ENCODE peak calls at places on chromosomes 1 and 21, in nine cellular contexts. J is GM06990, T is heart left ventricle, U is foreskin keratinocyte, P is right lobe of liver, Q is tibial nerve, S is GM12865, W is fibroblast of lung, C is cardiac fibroblast. I is an unnamed sample.

GRCh38 chr1:171219751-171220385 is 28.4 kb upstream of the FMO1 start:
- DNase-seq in U (peak), W (peak), Q (no peak), P (no peak), J (no peak), T (no peak), S (no peak), C (peak), I (no peak)

GRCh38 chr1:32234792-32235191 is 12.2 kb upstream of the FAM167B start:
- DNase-seq in Q (no peak), W (no peak), T (no peak), S (no peak), C (no peak), P (no peak), U (no peak), J (no peak), I (no peak)

GRCh38 chr1:174222166-174222949 is 63.0 kb downstream of the RABGAP1L start:
- DNase-seq in U (peak), Q (no peak), P (no peak), C (peak), T (no peak), W (peak), S (peak), J (no peak), I (no peak)

GRCh38 chr1:107076846-107077245 is 20.4 kb downstream of the PRMT6 start:
- DNase-seq in T (no peak), C (peak), U (peak), S (no peak), Q (no peak), W (peak), J (no peak), P (no peak), I (no peak)

GRCh38 chr1:21896652-21897532 is 40.2 kb downstream of the HSPG2 start:
- DNase-seq in T (peak), C (peak), P (peak), Q (peak), W (peak), U (no peak), S (no peak), J (no peak), I (no peak)

GRCh38 chr1:16145030-16145987 is 10.6 kb downstream of the EPHA2 start:
- DNase-seq in U (peak), T (peak), P (peak), S (no peak), C (peak), W (peak), J (no peak), Q (peak), I (peak)

GRCh38 chr1:184283999-184284398 is 102.8 kb upstream of the C1orf21 start:
- DNase-seq in J (no peak), S (no peak), C (peak), P (no peak), W (peak), Q (no peak), U (no peak), T (peak), I (no peak)

GRCh38 chr1:241639653-241640148 is 468 bp downstream of the CHML start:
- DNase-seq in Q (peak), J (no peak), W (peak), U (no peak), C (no peak), P (peak), T (peak), S (peak), I (peak)

GRCh38 chr1:245279346-245279745 is 124.6 kb downstream of the KIF26B start:
- DNase-seq in U (no peak), P (no peak), W (no peak), Q (no peak), S (no peak), J (no peak), T (no peak), C (peak), I (no peak)

GRCh38 chr1:42379794-42380616 is 587 bp upstream of the RIMKLA start:
- DNase-seq in Q (no peak), S (no peak), P (no peak), J (no peak), U (no peak), C (peak), W (peak), T (no peak), I (no peak)

GRCh38 chr1:235342471-235342870 is 14.1 kb downstream of the GGPS1 start:
- DNase-seq in U (no peak), C (no peak), T (no peak), Q (no peak), P (no peak), W (no peak), J (no peak), S (no peak), I (no peak)

GRCh38 chr1:63601061-63601460 is 7.8 kb downstream of the PGM1 start:
- DNase-seq in C (no peak), Q (no peak), T (no peak), U (no peak), P (no peak), W (no peak), J (no peak), S (no peak), I (no peak)

GRCh38 chr1:51679435-51679834 is 62.5 kb downstream of the OSBPL9 start:
- DNase-seq in P (no peak), W (peak), C (no peak), U (peak), Q (no peak), J (peak), S (peak), T (no peak), I (no peak)

GRCh38 chr1:234698624-234699023 is 88.6 kb upstream of the IRF2BP2 start:
- DNase-seq in S (no peak), W (no peak), Q (no peak), T (no peak), U (no peak), J (no peak), C (no peak), P (no peak), I (no peak)

GRCh38 chr1:3355894-3356826 is 98.3 kb upstream of the ARHGEF16 start:
- DNase-seq in P (no peak), S (no peak), W (no peak), J (no peak), T (no peak), C (no peak), U (no peak), Q (no peak), I (no peak)

GRCh38 chr1:115668579-115668978 is 26.8 kb downstream of the VANGL1 start:
- DNase-seq in T (no peak), S (no peak), P (no peak), U (no peak), J (no peak), C (peak), W (peak), Q (no peak), I (no peak)

GRCh38 chr21:42931560-42932235 is 6.3 kb upstream of the ERVH48-1 start:
- DNase-seq in S (peak), P (no peak), T (no peak), Q (no peak), U (no peak), W (no peak), J (peak), C (no peak), I (peak)

GRCh38 chr1:1075148-1075935 is 1.2 kb upstream of the RNF223 start:
- DNase-seq in C (no peak), P (peak), J (no peak), T (peak), U (no peak), W (no peak), S (no peak), Q (no peak), I (peak)

GRCh38 chr21:43374228-43374885 is 52.6 kb downstream of the SIK1 start:
- DNase-seq in C (no peak), T (no peak), Q (no peak), P (no peak), W (no peak), S (no peak), U (no peak), J (no peak), I (no peak)

GRCh38 chr1:199311478-199312242 is 672.8 kb downstream of the PTPRC start:
- DNase-seq in P (no peak), T (no peak), U (no peak), J (no peak), C (no peak), S (no peak), W (no peak), Q (no peak), I (no peak)

GRCh38 chr1:112395832-112396667 is at the start of gene CTTNBP2NL:
- DNase-seq in C (peak), S (peak), T (peak), J (peak), P (peak), Q (peak), W (peak), U (peak), I (peak)

GRCh38 chr1:88700383-88701013 is 16.4 kb downstream of the PKN2 start:
- DNase-seq in P (no peak), C (no peak), Q (no peak), J (no peak), W (no peak), S (no peak), T (no peak), U (no peak), I (no peak)

GRCh38 chr1:216665381-216665780 is 57.8 kb downstream of the ESRRG start:
- DNase-seq in S (no peak), J (no peak), Q (no peak), T (no peak), C (peak), U (peak), W (no peak), P (no peak), I (no peak)

GRCh38 chr1:161725888-161726630 is 4.7 kb downstream of the FCRLB start:
- DNase-seq in P (peak), J (peak), C (peak), U (no peak), T (peak), S (peak), W (peak), Q (peak), I (peak)

GRCh38 chr1:2597441-2598328 is 11.1 kb downstream of the PRXL2B start:
- DNase-seq in P (peak), C (no peak), J (no peak), W (no peak), Q (no peak), T (no peak), S (no peak), U (no peak), I (peak)

GRCh38 chr1:117284408-117285215 is 73.9 kb upstream of the VTCN1 start:
- DNase-seq in P (no peak), S (peak), U (no peak), Q (no peak), J (no peak), T (no peak), C (peak), W (peak), I (no peak)

GRCh38 chr21:34835526-34835925 is 166.7 kb downstream of the CLIC6 start:
- DNase-seq in P (peak), T (no peak), U (no peak), S (no peak), W (no peak), J (no peak), C (peak), Q (peak), I (no peak)

GRCh38 chr1:27605300-27605766 is 1.4 kb upstream of the AHDC1 start:
- DNase-seq in T (no peak), J (no peak), S (no peak), P (no peak), W (no peak), U (no peak), C (no peak), Q (no peak), I (peak)

DNA sequence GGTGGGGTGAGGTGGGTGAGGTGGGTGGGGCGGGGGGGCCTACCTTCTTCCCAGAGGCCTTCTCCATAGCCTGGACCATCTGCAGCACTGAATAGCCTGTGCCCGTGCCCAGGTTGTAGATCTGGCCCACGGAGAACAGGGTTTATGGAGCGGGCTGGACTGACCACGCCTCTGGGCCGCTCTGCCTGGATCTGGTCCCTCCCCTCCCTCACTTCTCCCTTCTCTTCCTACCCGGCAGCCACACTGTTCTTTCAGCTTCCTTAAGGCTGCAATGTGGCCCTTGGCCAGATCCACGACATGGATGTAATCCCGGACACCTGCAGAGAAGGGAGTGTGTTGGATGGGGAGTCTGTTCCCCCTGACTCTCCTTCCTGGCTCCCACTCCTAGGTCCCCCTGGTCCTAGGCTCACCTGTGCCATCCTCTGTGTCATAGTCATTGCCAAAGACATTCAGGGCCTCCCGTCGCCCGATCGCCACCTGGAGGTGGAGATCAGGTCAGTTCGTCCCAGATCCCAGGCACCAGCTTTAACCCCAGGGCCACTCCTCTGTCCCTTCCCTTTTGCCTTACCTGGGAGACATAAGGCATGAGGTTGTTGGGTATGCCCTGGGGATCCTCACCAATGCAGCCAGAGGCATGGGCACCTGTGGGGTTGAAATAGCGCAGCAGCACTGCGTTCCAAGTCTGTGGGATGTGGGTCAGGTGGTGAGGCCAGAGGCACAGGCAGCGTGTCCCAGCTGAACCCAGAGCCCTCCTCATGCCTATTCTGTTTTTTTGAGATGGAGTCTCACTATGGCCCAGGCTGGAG is 3.9 kb downstream of the GALE start:
- DNase-seq in J (no peak), S (no peak), U (no peak), C (no peak), W (no peak), T (no peak), P (no peak), Q (no peak), I (no peak)
- TF ChIP-seq CTCF in J (peak), S (no peak), U (peak), C (no peak), W (no peak), T (no peak), P (peak), Q (no peak), I (no peak)

GRCh38 chr1:36358514-36359084 is 27.1 kb downstream of the STK40 start:
- DNase-seq in S (no peak), P (no peak), T (no peak), J (no peak), W (no peak), Q (no peak), U (no peak), C (no peak), I (no peak)

GRCh38 chr1:36352910-36353878 is 29.7 kb upstream of the EVA1B start:
- DNase-seq in S (no peak), C (no peak), Q (no peak), P (no peak), U (no peak), J (no peak), T (no peak), W (peak), I (no peak)

GRCh38 chr1:36354486-36354885 is 31.0 kb upstream of the EVA1B start:
- DNase-seq in Q (no peak), W (no peak), S (no peak), P (no peak), C (no peak), J (no peak), T (no peak), U (no peak), I (no peak)

GRCh38 chr1:36352141-36352909 is 28.9 kb upstream of the EVA1B start:
- DNase-seq in J (no peak), S (no peak), W (peak), T (no peak), Q (no peak), C (peak), P (no peak), U (no peak), I (no peak)

GRCh38 chr1:36355811-36356210 is 29.9 kb downstream of the STK40 start:
- DNase-seq in T (no peak), J (no peak), U (no peak), S (no peak), P (no peak), Q (no peak), W (no peak), C (no peak), I (no peak)
- TF ChIP-seq CTCF in T (no peak), J (no peak), U (no peak), S (no peak), P (no peak), Q (no peak), W (no peak), C (no peak), I (no peak)

DNA sequence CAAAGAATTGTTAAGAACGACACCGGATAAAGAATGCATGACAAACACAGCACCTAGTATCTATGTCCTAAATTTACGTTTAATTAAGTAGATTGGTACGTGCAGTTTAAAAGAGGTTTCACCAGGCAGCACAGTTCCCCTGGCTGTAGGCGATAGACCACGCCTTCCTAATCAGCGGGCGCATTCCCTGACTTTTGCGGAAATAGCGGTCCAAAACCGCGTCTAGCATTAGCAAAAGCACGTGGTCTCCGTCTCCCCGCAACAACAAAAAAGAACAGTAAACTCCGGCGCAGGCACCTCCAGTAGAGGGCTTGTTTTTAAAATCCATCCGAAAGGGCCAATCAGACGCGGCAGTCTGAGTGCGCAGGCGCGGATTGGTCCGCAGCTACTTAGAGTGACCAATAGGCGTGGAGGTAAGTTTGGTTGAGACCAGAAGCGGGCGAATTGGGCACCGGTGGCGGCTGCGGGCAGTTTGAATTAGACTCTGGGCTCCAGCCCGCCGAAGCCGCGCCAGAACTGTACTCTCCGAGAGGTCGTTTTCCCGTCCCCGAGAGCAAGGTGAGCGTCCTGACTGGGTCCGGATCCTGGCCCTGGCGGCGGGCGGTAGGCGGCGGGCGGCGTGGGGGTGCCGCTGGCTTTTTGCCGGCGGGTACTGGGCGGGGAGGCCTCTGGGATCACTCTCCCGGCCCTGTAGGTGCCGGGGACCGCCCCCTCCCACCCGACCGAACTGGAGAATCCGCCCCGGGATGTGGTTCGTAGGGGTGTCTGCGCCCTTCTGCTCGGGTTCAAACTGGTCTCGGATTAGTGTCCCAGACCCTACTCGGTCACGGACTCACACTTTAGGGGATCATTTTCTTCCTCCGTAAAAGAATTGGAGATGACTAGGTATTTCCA is at the start of gene CENPF:
- DNase-seq in S (peak), Q (peak), J (peak), P (peak), C (peak), W (peak), U (peak), T (peak), I (peak)
- TF ChIP-seq CTCF in S (peak), Q (peak), J (peak), P (peak), C (peak), W (peak), U (peak), T (peak), I (peak)

GRCh38 chr1:152227310-152227928 is 3.4 kb upstream of the HRNR start:
- DNase-seq in J (no peak), U (peak), C (peak), W (peak), Q (no peak), P (no peak), S (no peak), T (no peak), I (no peak)
- TF ChIP-seq CTCF in J (no peak), U (peak), C (peak), W (no peak), Q (no peak), P (peak), S (no peak), T (no peak), I (no peak)

GRCh38 chr1:72845342-72845741 is 563.0 kb upstream of the NEGR1 start:
- DNase-seq in Q (no peak), C (no peak), J (no peak), U (no peak), S (peak), P (no peak), W (peak), T (no peak), I (no peak)
- TF ChIP-seq CTCF in Q (no peak), C (peak), J (no peak), U (no peak), S (peak), P (no peak), W (no peak), T (no peak), I (no peak)

GRCh38 chr1:160618763-160619274 is 28.0 kb downstream of the SLAMF1 start:
- DNase-seq in Q (no peak), P (no peak), J (no peak), T (no peak), U (no peak), S (peak), W (no peak), C (no peak), I (no peak)
- TF ChIP-seq CTCF in Q (no peak), P (peak), J (peak), T (peak), U (peak), S (peak), W (peak), C (peak), I (peak)

GRCh38 chr1:8989821-8990220 is 36.4 kb downstream of the SLC2A7 start:
- DNase-seq in Q (no peak), P (no peak), T (no peak), U (no peak), W (no peak), C (no peak), J (no peak), S (no peak), I (no peak)

GRCh38 chr1:8989061-8989460 is 37.2 kb downstream of the SLC2A7 start:
- DNase-seq in S (no peak), C (no peak), Q (no peak), T (no peak), U (no peak), J (no peak), P (no peak), W (no peak), I (no peak)

GRCh38 chr1:8987881-8988617 is 38.2 kb downstream of the SLC2A7 start:
- DNase-seq in P (peak), W (peak), Q (peak), S (peak), U (no peak), T (peak), J (peak), C (peak), I (peak)

GRCh38 chr1:8988618-8988967 is 37.6 kb downstream of the SLC2A7 start:
- DNase-seq in W (no peak), J (no peak), C (no peak), T (no peak), U (no peak), S (no peak), Q (no peak), P (no peak), I (no peak)

GRCh38 chr1:8992936-8993687 is 33.1 kb downstream of the SLC2A7 start:
- DNase-seq in Q (no peak), T (no peak), P (peak), W (no peak), S (no peak), J (no peak), C (no peak), U (no peak), I (no peak)
- TF ChIP-seq CTCF in Q (peak), T (no peak), P (no peak), W (peak), S (peak), J (peak), C (peak), U (peak), I (no peak)

GRCh38 chr1:153614189-153614900 is 1.4 kb upstream of the S100A16 start:
- DNase-seq in U (no peak), Q (no peak), T (no peak), J (no peak), P (peak), W (no peak), C (no peak), S (no peak), I (no peak)
- TF ChIP-seq CTCF in U (peak), Q (no peak), T (no peak), J (no peak), P (no peak), W (peak), C (peak), S (no peak), I (no peak)

DNA sequence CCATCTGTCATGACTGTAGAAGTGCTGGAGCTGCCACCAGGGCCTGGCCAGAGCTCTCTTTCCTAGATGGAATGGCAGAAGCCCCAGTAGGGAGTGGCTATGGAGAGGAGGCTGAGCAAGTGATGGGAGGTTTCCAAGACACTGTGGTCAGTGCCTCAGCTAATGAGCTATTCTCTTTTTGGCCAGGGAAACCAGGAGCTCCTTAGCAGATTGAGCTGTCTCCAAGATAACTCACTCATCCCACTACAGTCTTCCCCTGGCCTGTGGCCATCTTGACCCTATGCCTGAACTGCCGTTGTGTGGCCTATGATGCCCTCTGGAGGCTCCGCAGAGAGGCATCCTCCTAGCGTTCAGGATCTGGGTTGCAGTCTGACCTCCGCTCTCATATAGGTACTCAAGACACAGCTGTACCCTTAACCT is 60.5 kb downstream of the ERI3 start:
- DNase-seq in T (no peak), U (no peak), J (no peak), C (peak), Q (peak), W (peak), S (no peak), P (no peak), I (no peak)
- TF ChIP-seq CTCF in T (no peak), U (peak), J (peak), C (peak), Q (peak), W (peak), S (no peak), P (no peak), I (peak)

GRCh38 chr1:109045595-109045994 is 3.7 kb upstream of the WDR47 start:
- DNase-seq in S (no peak), Q (no peak), C (no peak), J (no peak), P (no peak), T (no peak), W (no peak), U (no peak), I (no peak)
- TF ChIP-seq CTCF in S (no peak), Q (no peak), C (no peak), J (no peak), P (no peak), T (no peak), W (no peak), U (no peak), I (no peak)

I was measured in upper lobe of right lung.